ENCODE peak calls at places on chromosomes 13 and 19, in ten cellular contexts. W is neuronal stem cell, L is hepatocyte, P is PC-3, S is fibroblast of lung, D is mammary epithelial cell, Y is OCI-LY7, A is neural progenitor cell, Z is H1, R is IMR-90. O is an unnamed sample.

GRCh38 chr13:87667686-87668085 is 3.5 kb upstream of the SLITRK5 start:
- DNase-seq in W (no peak), L (no peak), P (peak), S (no peak), D (no peak), Y (no peak), A (no peak), Z (no peak), R (no peak), O (no peak)

GRCh38 chr13:50531917-50532899 is 311.3 kb downstream of the DLEU7 start:
- DNase-seq in W (no peak), L (peak), P (peak), S (peak), D (no peak), Y (peak), A (no peak), Z (no peak), R (peak), O (no peak)

GRCh38 chr19:48715276-48715675 is 4.2 kb downstream of the MAMSTR start:
- DNase-seq in W (no peak), L (no peak), P (no peak), S (no peak), D (no peak), Y (no peak), A (no peak), Z (no peak), R (no peak), O (no peak)

GRCh38 chr19:867855-868457 is 8.5 kb downstream of the CFD start:
- DNase-seq in W (no peak), L (no peak), P (no peak), S (no peak), D (no peak), Y (no peak), A (no peak), Z (no peak), R (no peak), O (no peak)

GRCh38 chr13:71056581-71056980 is 810.4 kb downstream of the DACH1 start:
- DNase-seq in W (no peak), L (no peak), P (no peak), S (no peak), D (no peak), Y (peak), A (no peak), Z (no peak), R (no peak), O (no peak)

GRCh38 chr13:52665325-52665724 is 12.7 kb downstream of the SUGT1 start:
- DNase-seq in W (no peak), L (peak), P (peak), S (peak), D (peak), Y (peak), A (peak), Z (no peak), R (peak), O (peak)

GRCh38 chr19:6066661-6067646 is 43.3 kb downstream of the RFX2 start:
- DNase-seq in W (peak), L (peak), P (peak), S (peak), D (peak), Y (no peak), A (peak), Z (no peak), R (peak), O (peak)

GRCh38 chr19:38977445-38978314 is 2.1 kb upstream of the FBXO17 start:
- DNase-seq in W (no peak), L (peak), P (no peak), S (peak), D (peak), Y (no peak), A (no peak), Z (no peak), R (peak), O (no peak)

GRCh38 chr13:51457086-51457485 is 4.2 kb upstream of the INTS6 start:
- DNase-seq in W (no peak), L (no peak), P (no peak), S (no peak), D (no peak), Y (no peak), A (no peak), Z (no peak), R (no peak), O (no peak)

GRCh38 chr19:53102701-53103140 is 501 bp downstream of the ZNF160 start:
- DNase-seq in W (no peak), L (peak), P (peak), S (peak), D (peak), Y (peak), A (peak), Z (no peak), R (peak), O (peak)

GRCh38 chr19:30360378-30361106 is 11.6 kb upstream of the ZNF536 start:
- DNase-seq in W (no peak), L (no peak), P (no peak), S (no peak), D (no peak), Y (no peak), A (peak), Z (no peak), R (no peak), O (no peak)

GRCh38 chr13:62320129-62320724 is 904.6 kb upstream of the PCDH20 start:
- DNase-seq in W (peak), L (peak), P (peak), S (peak), D (peak), Y (peak), A (peak), Z (no peak), R (peak), O (no peak)

GRCh38 chr13:42369071-42369795 is 97.3 kb downstream of the AKAP11 start:
- DNase-seq in W (no peak), L (no peak), P (no peak), S (no peak), D (no peak), Y (no peak), A (no peak), Z (no peak), R (no peak), O (no peak)

GRCh38 chr19:35311901-35312665 is 16.9 kb upstream of the CD22 start:
- DNase-seq in W (no peak), L (no peak), P (no peak), S (no peak), D (no peak), Y (no peak), A (no peak), Z (no peak), R (no peak), O (peak)

GRCh38 chr19:5690955-5691204 is 785 bp downstream of the RPL36 start:
- DNase-seq in W (no peak), L (no peak), P (no peak), S (no peak), D (no peak), Y (no peak), A (no peak), Z (no peak), R (no peak), O (no peak)

GRCh38 chr13:21330126-21330861 is 128.8 kb downstream of the ZDHHC20 start:
- DNase-seq in W (no peak), L (no peak), P (no peak), S (no peak), D (no peak), Y (no peak), A (no peak), Z (no peak), R (peak), O (no peak)

GRCh38 chr19:54462713-54463530 is 656 bp downstream of the LENG9 start:
- DNase-seq in W (peak), L (peak), P (peak), S (peak), D (peak), Y (peak), A (peak), Z (no peak), R (peak), O (peak)

GRCh38 chr13:66659291-66660012 is 570.7 kb downstream of the PCDH9 start:
- DNase-seq in W (no peak), L (no peak), P (no peak), S (peak), D (no peak), Y (peak), A (no peak), Z (no peak), R (no peak), O (no peak)

GRCh38 chr13:51241720-51242119 is 19.5 kb downstream of the FAM124A start:
- DNase-seq in W (no peak), L (no peak), P (no peak), S (no peak), D (no peak), Y (no peak), A (no peak), Z (no peak), R (no peak), O (peak)

GRCh38 chr13:66887088-66887487 is 343.0 kb downstream of the PCDH9 start:
- DNase-seq in W (no peak), L (no peak), P (no peak), S (peak), D (no peak), Y (peak), A (no peak), Z (no peak), R (peak), O (no peak)

GRCh38 chr13:43319617-43320444 is 296.4 kb downstream of the DNAJC15 start:
- DNase-seq in W (no peak), L (no peak), P (no peak), S (peak), D (no peak), Y (no peak), A (peak), Z (peak), R (no peak), O (no peak)

GRCh38 chr13:104296301-104296700 is 1230.1 kb upstream of the SLC10A2 start:
- DNase-seq in W (no peak), L (no peak), P (no peak), S (no peak), D (no peak), Y (no peak), A (no peak), Z (no peak), R (no peak), O (no peak)

GRCh38 chr13:105937451-105937850 is 598.0 kb downstream of the EFNB2 start:
- DNase-seq in W (no peak), L (no peak), P (peak), S (no peak), D (no peak), Y (no peak), A (no peak), Z (no peak), R (peak), O (peak)

GRCh38 chr19:47613165-47614146 is 4.5 kb downstream of the BICRA start:
- DNase-seq in W (peak), L (peak), P (no peak), S (peak), D (no peak), Y (no peak), A (peak), Z (no peak), R (peak), O (peak)

GRCh38 chr19:33938821-33939220 is 142.2 kb downstream of the KCTD15 start:
- DNase-seq in W (no peak), L (no peak), P (no peak), S (no peak), D (no peak), Y (no peak), A (no peak), Z (no peak), R (no peak), O (no peak)

GRCh38 chr19:28990522-28990921 is 222.4 kb downstream of the UQCRFS1 start:
- DNase-seq in W (no peak), L (no peak), P (no peak), S (no peak), D (no peak), Y (no peak), A (no peak), Z (no peak), R (no peak), O (no peak)
- H3K4me2 ChIP-seq in W (no peak), L (no peak), P (no peak), S (no peak), D (no peak), Y (no peak), A (no peak), Z (no peak), R (no peak), O (no peak)

DNA sequence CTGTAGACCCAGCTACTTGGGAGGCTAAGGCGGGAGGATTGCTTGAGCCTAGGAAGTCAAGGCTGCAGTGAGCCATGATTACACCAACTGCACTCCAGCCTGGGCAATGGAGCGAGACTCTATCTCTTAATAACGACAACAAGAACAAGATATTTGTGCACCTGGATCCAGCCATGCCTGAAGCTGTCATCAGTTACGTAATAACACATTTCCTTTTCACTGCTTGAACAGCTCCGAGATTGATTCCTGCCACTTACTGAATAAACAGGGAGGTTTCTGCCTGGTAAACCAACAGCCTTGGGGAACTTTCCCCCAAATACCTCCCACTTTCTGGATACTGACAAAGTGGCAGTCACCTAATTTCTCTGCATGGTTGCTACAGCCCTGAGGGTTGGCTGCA is 5.4 kb downstream of the KANK2 start:
- DNase-seq in W (no peak), L (no peak), P (no peak), S (no peak), D (no peak), Y (peak), A (no peak), Z (no peak), R (no peak), O (peak)
- H3K27ac ChIP-seq in W (no peak), L (no peak), P (no peak), S (peak), D (no peak), Y (peak), A (no peak), Z (no peak), R (no peak), O (no peak)

DNA sequence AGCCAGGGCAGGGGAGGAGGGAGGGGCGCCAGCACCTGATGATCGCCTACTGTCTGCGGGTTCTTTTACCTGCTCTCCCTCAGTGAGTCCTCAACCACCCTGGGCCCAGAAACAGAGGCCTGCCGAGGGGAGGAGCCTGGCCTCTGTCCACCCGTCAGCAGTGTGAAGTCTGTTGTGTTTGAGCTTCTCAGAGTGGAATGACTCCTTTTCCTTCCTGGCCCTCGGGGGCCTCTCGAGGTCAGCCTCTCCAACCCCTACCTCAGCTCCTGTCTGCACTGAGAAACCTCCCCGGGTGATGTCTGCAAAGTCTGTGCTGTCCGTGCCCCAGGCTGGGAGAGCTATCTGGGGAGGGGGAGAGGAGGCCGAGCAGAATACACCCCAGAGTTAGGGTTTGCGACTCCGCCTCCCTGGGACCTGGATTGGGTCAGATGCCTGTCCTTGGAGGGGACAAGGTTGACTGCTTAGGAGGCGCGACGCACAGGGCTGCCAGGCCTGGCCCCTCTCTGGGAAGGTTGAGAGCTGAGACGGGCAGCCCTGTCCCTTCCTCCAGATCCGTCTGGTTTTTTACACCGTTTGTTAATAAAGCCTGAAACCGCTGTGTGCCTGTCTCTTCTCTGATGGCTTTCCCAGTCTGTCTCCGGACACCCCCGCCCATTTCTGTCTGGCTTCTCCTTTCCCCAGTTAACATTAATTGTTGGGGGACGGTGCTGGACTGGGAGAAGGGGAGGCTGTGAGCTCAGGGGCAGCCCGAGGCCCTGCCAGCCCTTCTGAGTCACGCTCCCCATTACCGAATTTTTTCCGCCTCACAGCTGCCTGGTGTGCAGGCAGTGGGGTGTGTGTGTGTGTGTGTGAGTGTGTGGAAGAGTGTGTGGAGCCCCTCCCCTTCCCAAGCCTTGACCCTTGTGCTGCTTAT is 1.0 kb upstream of the SSC5D start:
- DNase-seq in W (no peak), L (peak), P (peak), S (peak), D (peak), Y (no peak), A (peak), Z (no peak), R (peak), O (peak)
- H3K4me2 ChIP-seq in W (peak), L (peak), P (peak), S (peak), D (no peak), Y (peak), A (peak), Z (peak), R (peak), O (peak)

GRCh38 chr13:44448875-44449274 is 75.3 kb downstream of the SERP2 start:
- DNase-seq in W (no peak), L (no peak), P (no peak), S (no peak), D (no peak), Y (no peak), A (no peak), Z (no peak), R (no peak), O (no peak)
- H3K27ac ChIP-seq in W (no peak), L (peak), P (no peak), S (no peak), D (no peak), Y (no peak), A (no peak), Z (no peak), R (no peak), O (no peak)

DNA sequence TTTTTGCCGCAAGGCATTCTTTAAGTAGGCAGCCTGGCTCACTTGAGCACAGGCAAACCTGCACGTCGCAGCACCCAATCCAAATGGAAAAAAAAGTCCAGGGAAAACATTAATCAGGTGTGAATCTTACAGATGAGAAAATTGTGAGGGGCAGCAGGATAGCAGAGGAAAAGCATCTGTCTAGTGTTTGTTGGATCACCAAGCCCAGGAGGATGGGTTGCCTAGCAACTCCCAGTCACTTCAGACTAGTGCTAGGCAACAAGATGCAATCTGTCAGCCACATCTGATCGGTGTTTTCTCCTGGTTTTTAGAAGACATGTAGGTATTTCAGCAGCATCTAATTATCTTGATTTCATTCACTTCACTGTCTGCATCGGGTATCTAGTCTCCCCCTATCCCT is 68.3 kb upstream of the KL start:
- DNase-seq in W (no peak), L (no peak), P (no peak), S (no peak), D (no peak), Y (no peak), A (peak), Z (no peak), R (no peak), O (peak)
- H3K4me2 ChIP-seq in W (no peak), L (no peak), P (no peak), S (no peak), D (no peak), Y (no peak), A (no peak), Z (no peak), R (no peak), O (no peak)

DNA sequence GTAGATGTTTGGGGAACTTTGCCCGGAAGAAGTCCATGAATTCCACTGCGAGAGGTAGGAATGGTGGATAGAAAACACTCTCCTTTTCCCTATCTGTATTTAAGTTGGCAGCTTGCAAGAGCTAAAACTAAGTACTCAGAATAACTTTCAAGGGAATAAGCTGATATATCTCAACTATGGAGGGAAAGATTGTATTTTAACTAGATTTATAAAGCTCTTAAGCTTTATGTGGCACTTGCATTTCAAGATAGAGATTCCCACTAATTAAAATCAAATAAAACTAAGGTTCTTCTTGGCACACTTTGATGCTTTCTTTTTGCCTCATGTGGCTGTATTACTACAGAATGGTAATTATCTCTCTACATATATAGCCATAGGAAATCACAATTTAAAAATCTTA is 149.7 kb upstream of the STARD13 start:
- DNase-seq in W (no peak), L (no peak), P (no peak), S (no peak), D (no peak), Y (no peak), A (no peak), Z (no peak), R (no peak), O (no peak)
- H3K27ac ChIP-seq in W (no peak), L (no peak), P (no peak), S (no peak), D (no peak), Y (no peak), A (no peak), Z (no peak), R (no peak), O (no peak)

GRCh38 chr13:41061075-41061913 is at the start of gene WBP4:
- DNase-seq in W (peak), L (peak), P (peak), S (peak), D (peak), Y (peak), A (peak), Z (peak), R (peak), O (peak)
- H3K4me2 ChIP-seq in W (peak), L (peak), P (peak), S (peak), D (peak), Y (peak), A (peak), Z (peak), R (peak), O (peak)

GRCh38 chr19:40805258-40805868 is 6.4 kb downstream of the EGLN2 start:
- DNase-seq in W (no peak), L (no peak), P (no peak), S (no peak), D (no peak), Y (no peak), A (no peak), Z (no peak), R (no peak), O (no peak)
- H3K27ac ChIP-seq in W (no peak), L (peak), P (no peak), S (peak), D (no peak), Y (peak), A (no peak), Z (no peak), R (no peak), O (no peak)

GRCh38 chr13:40028446-40028845 is 373.0 kb downstream of the COG6 start:
- DNase-seq in W (no peak), L (no peak), P (no peak), S (no peak), D (no peak), Y (no peak), A (no peak), Z (no peak), R (no peak), O (peak)

GRCh38 chr13:40024962-40025714 is 369.7 kb downstream of the COG6 start:
- DNase-seq in W (no peak), L (no peak), P (no peak), S (no peak), D (no peak), Y (no peak), A (no peak), Z (no peak), R (no peak), O (no peak)

GRCh38 chr13:40026741-40027140 is 371.3 kb downstream of the COG6 start:
- DNase-seq in W (no peak), L (no peak), P (no peak), S (no peak), D (no peak), Y (no peak), A (no peak), Z (no peak), R (no peak), O (no peak)

GRCh38 chr13:40026174-40026585 is 370.7 kb downstream of the COG6 start:
- DNase-seq in W (no peak), L (no peak), P (no peak), S (peak), D (peak), Y (no peak), A (no peak), Z (no peak), R (peak), O (no peak)

DNA sequence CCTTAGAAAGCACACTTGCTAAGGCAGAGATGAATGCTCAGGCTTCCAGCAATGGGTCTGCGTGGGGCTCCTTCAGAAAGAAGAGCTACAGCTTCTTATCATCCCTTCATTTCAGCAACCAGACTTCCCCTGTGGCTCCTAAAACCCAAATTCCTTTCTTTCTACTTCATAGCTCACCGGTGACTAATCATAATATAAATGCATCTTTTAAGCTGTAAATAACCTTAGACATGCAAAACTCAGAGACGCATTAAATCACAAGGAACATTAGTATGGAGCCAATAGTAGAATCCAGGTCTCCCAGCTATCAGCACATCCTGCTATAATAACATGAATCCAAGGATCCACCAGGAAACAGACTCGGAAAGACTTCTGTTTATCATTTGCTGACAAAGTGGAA is 375.6 kb downstream of the COG6 start:
- DNase-seq in W (no peak), L (peak), P (peak), S (peak), D (peak), Y (no peak), A (no peak), Z (no peak), R (peak), O (no peak)
- H3K4me2 ChIP-seq in W (no peak), L (no peak), P (peak), S (no peak), D (no peak), Y (no peak), A (no peak), Z (no peak), R (no peak), O (no peak)

GRCh38 chr13:69020120-69020519 is 1087.5 kb upstream of the ATXN8OS start:
- DNase-seq in W (no peak), L (no peak), P (no peak), S (no peak), D (no peak), Y (no peak), A (no peak), Z (no peak), R (no peak), O (no peak)
- H3K27ac ChIP-seq in W (no peak), L (no peak), P (no peak), S (no peak), D (no peak), Y (no peak), A (no peak), Z (no peak), R (no peak), O (no peak)

O was measured in trophoblast cell.